ENCODE peak calls at places on chromosomes 1 and 21, in four cellular contexts. T, J, C and P are unnamed samples.

GRCh38 chr1:167122121-167122480 is 28.2 kb downstream of the STYXL2 start:
- DNase-seq in T (no peak), J (no peak), C (no peak), P (no peak)

GRCh38 chr1:66267211-66267940 is 266.6 kb upstream of the SGIP1 start:
- DNase-seq in C (no peak), J (no peak), T (no peak), P (no peak)

GRCh38 chr1:171245458-171246064 is 2.7 kb upstream of the FMO1 start:
- DNase-seq in J (peak), C (no peak), T (no peak), P (no peak)

GRCh38 chr1:231666220-231666956 is 39.8 kb downstream of the DISC1 start:
- DNase-seq in T (no peak), C (no peak), J (no peak), P (no peak)

GRCh38 chr1:6634278-6635052 is 9.8 kb downstream of the THAP3 start:
- DNase-seq in C (no peak), T (peak), J (peak), P (peak)

GRCh38 chr1:223076382-223076781 is 66.7 kb downstream of the TLR5 start:
- DNase-seq in C (no peak), J (no peak), T (no peak), P (no peak)

GRCh38 chr1:58713841-58714240 is 14.0 kb upstream of the MYSM1 start:
- DNase-seq in T (no peak), C (no peak), J (no peak), P (no peak)

GRCh38 chr1:205255941-205256780 is 28.4 kb downstream of the TMCC2 start:
- DNase-seq in J (peak), T (peak), C (peak), P (no peak)

GRCh38 chr1:220363196-220363831 is 91.1 kb upstream of the RAB3GAP2 start:
- DNase-seq in T (no peak), C (no peak), J (peak), P (peak)

GRCh38 chr1:232748910-232749368 is 56.3 kb upstream of the MAP10 start:
- DNase-seq in J (no peak), T (no peak), C (no peak), P (no peak)

GRCh38 chr1:10378071-10378841 is 20.6 kb upstream of the PGD start:
- DNase-seq in T (peak), J (peak), C (no peak), P (no peak)

GRCh38 chr1:18261891-18262290 is 154.3 kb downstream of the IGSF21 start:
- DNase-seq in J (no peak), T (no peak), C (no peak), P (no peak)

GRCh38 chr1:90045853-90046563 is 51.1 kb downstream of the ZNF326 start:
- DNase-seq in J (peak), T (no peak), C (no peak), P (no peak)

GRCh38 chr1:53715478-53715877 is 23.5 kb downstream of the GLIS1 start:
- DNase-seq in T (no peak), C (no peak), J (no peak), P (no peak)

GRCh38 chr1:161193561-161194235 is 5.2 kb downstream of the ADAMTS4 start:
- DNase-seq in J (no peak), C (no peak), T (no peak), P (no peak)

GRCh38 chr21:33789697-33790096 is 125.9 kb downstream of the ATP5PO start:
- DNase-seq in C (no peak), T (no peak), J (peak), P (no peak)

GRCh38 chr1:244180256-244180655 is 129.2 kb downstream of the ZBTB18 start:
- DNase-seq in J (no peak), C (no peak), T (no peak), P (no peak)

GRCh38 chr1:19042675-19043578 is 86.5 kb upstream of the IFFO2 start:
- DNase-seq in J (no peak), T (no peak), C (no peak), P (no peak)

GRCh38 chr1:92951141-92951582 is 10.1 kb downstream of the DIPK1A start:
- DNase-seq in C (peak), T (no peak), J (peak), P (no peak)

GRCh38 chr1:114334297-114334696 is 176.7 kb downstream of the TRIM33 start:
- DNase-seq in J (no peak), T (no peak), C (no peak), P (no peak)

GRCh38 chr1:32014199-32014936 is 700 bp downstream of the KHDRBS1 start:
- DNase-seq in J (peak), C (peak), T (peak), P (no peak)

GRCh38 chr1:244957525-244957924 is 93.2 kb upstream of the HNRNPU start:
- DNase-seq in J (no peak), C (no peak), T (no peak), P (no peak)

GRCh38 chr1:6112690-6113005 is 67.0 kb downstream of the KCNAB2 start:
- DNase-seq in C (no peak), T (no peak), J (no peak), P (no peak)

GRCh38 chr1:180301135-180301737 is 71.2 kb downstream of the LHX4 start:
- DNase-seq in T (no peak), J (peak), C (no peak), P (no peak)

GRCh38 chr1:230972855-230973271 is 5.8 kb downstream of the TTC13 start:
- DNase-seq in T (no peak), C (no peak), J (no peak), P (no peak)

GRCh38 chr1:15152318-15153183 is 996 bp upstream of the TMEM51 start:
- DNase-seq in T (peak), C (peak), J (peak), P (no peak)

GRCh38 chr1:161706116-161706482 is 930 bp upstream of the FCRLA start:
- DNase-seq in C (no peak), J (peak), T (no peak), P (no peak)

GRCh38 chr21:28442624-28443023 is 550.1 kb downstream of the LTN1 start:
- DNase-seq in C (no peak), J (peak), T (no peak), P (no peak)

GRCh38 chr1:167617100-167617949 is 12.7 kb upstream of the RCSD1 start:
- DNase-seq in J (peak), C (peak), T (peak), P (no peak)

GRCh38 chr1:209513226-209513625 is 70.3 kb upstream of the CAMK1G start:
- DNase-seq in J (peak), T (no peak), C (no peak), P (no peak)
- TF ChIP-seq CTCF in J (peak), T (peak), C (no peak), P (peak)

GRCh38 chr1:51193564-51193963 is 42.5 kb upstream of the RNF11 start:
- DNase-seq in C (no peak), T (no peak), J (no peak), P (no peak)
- TF ChIP-seq CTCF in C (no peak), T (no peak), J (no peak), P (no peak)

GRCh38 chr1:201982923-201983805 is 716 bp downstream of the RNPEP start:
- DNase-seq in J (peak), T (peak), C (peak), P (peak)
- TF ChIP-seq CTCF in J (peak), T (no peak), C (no peak), P (peak)

GRCh38 chr1:75908717-75909152 is 23.5 kb downstream of the ASB17 start:
- DNase-seq in C (no peak), J (peak), T (no peak), P (no peak)
- TF ChIP-seq CTCF in C (no peak), J (peak), T (no peak), P (peak)

GRCh38 chr1:110150330-110151174 is at the start of gene SLC6A17:
- DNase-seq in T (no peak), C (no peak), J (peak), P (no peak)
- TF ChIP-seq CTCF in T (no peak), C (no peak), J (peak), P (no peak)